ENCODE peak calls at places on chromosomes 6 and 20, in ten cellular contexts. One of them, this sample, is unnamed.
A peak's percentile ranks its signal among the peaks of the same experiment; 100 is the strongest.

GRCh38 chr6:113971786-113972185 is 838 bp upstream of the HDAC2 start:
- DNase-seq in breast epithelium: no peak
- DNase-seq in stomach: no peak
- DNase-seq in heart left ventricle: no peak
- DNase-seq in mammary epithelial cell: peak; percentile 8
- DNase-seq in HCT116: no peak
- DNase-seq in spleen: no peak
- DNase-seq in SK-N-SH: no peak
- DNase-seq in Peyer's patch: no peak
- DNase-seq in ovary: no peak
- DNase-seq in this sample: no peak

GRCh38 chr20:50704971-50705370 is 13.6 kb upstream of the RIPOR3 start:
- DNase-seq in breast epithelium: no peak
- DNase-seq in heart left ventricle: no peak
- DNase-seq in SK-N-SH: no peak
- DNase-seq in stomach: no peak
- DNase-seq in Peyer's patch: no peak
- DNase-seq in HCT116: no peak
- DNase-seq in ovary: no peak
- DNase-seq in mammary epithelial cell: no peak
- DNase-seq in spleen: no peak
- DNase-seq in this sample: no peak

GRCh38 chr20:2139736-2140135 is 38.1 kb downstream of the STK35 start:
- DNase-seq in mammary epithelial cell: no peak
- DNase-seq in SK-N-SH: no peak
- DNase-seq in breast epithelium: no peak
- DNase-seq in HCT116: no peak
- DNase-seq in stomach: no peak
- DNase-seq in Peyer's patch: no peak
- DNase-seq in spleen: no peak
- DNase-seq in heart left ventricle: no peak
- DNase-seq in ovary: no peak
- DNase-seq in this sample: peak; percentile 65

GRCh38 chr20:62049342-62050165 is 16.1 kb downstream of the TAF4 start:
- DNase-seq in Peyer's patch: no peak
- DNase-seq in mammary epithelial cell: no peak
- DNase-seq in stomach: no peak
- DNase-seq in ovary: peak; percentile 19
- DNase-seq in SK-N-SH: no peak
- DNase-seq in spleen: peak; percentile 52
- DNase-seq in HCT116: no peak
- DNase-seq in breast epithelium: peak; percentile 34
- DNase-seq in heart left ventricle: no peak
- DNase-seq in this sample: no peak

GRCh38 chr6:89161326-89162046 is 15.6 kb downstream of the PM20D2 start:
- DNase-seq in spleen: no peak
- DNase-seq in HCT116: no peak
- DNase-seq in Peyer's patch: no peak
- DNase-seq in mammary epithelial cell: no peak
- DNase-seq in ovary: no peak
- DNase-seq in breast epithelium: no peak
- DNase-seq in stomach: no peak
- DNase-seq in SK-N-SH: no peak
- DNase-seq in heart left ventricle: no peak
- DNase-seq in this sample: peak; percentile 21

GRCh38 chr6:397604-398003 is 6.1 kb downstream of the IRF4 start:
- DNase-seq in mammary epithelial cell: no peak
- DNase-seq in spleen: no peak
- DNase-seq in HCT116: no peak
- DNase-seq in breast epithelium: no peak
- DNase-seq in Peyer's patch: no peak
- DNase-seq in heart left ventricle: no peak
- DNase-seq in SK-N-SH: no peak
- DNase-seq in stomach: no peak
- DNase-seq in ovary: no peak
- DNase-seq in this sample: no peak

GRCh38 chr6:34104628-34105027 is 41.3 kb downstream of the GRM4 start:
- DNase-seq in stomach: no peak
- DNase-seq in mammary epithelial cell: no peak
- DNase-seq in heart left ventricle: no peak
- DNase-seq in ovary: no peak
- DNase-seq in Peyer's patch: no peak
- DNase-seq in HCT116: no peak
- DNase-seq in SK-N-SH: no peak
- DNase-seq in spleen: no peak
- DNase-seq in breast epithelium: no peak
- DNase-seq in this sample: no peak

GRCh38 chr6:72042088-72042487 is 155.7 kb downstream of the RIMS1 start:
- DNase-seq in ovary: no peak
- DNase-seq in stomach: no peak
- DNase-seq in spleen: no peak
- DNase-seq in HCT116: no peak
- DNase-seq in mammary epithelial cell: no peak
- DNase-seq in breast epithelium: no peak
- DNase-seq in Peyer's patch: no peak
- DNase-seq in heart left ventricle: no peak
- DNase-seq in SK-N-SH: no peak
- DNase-seq in this sample: peak; percentile 15

GRCh38 chr6:118197539-118197938 is 290.5 kb downstream of the SLC35F1 start:
- DNase-seq in mammary epithelial cell: no peak
- DNase-seq in heart left ventricle: no peak
- DNase-seq in spleen: no peak
- DNase-seq in HCT116: no peak
- DNase-seq in SK-N-SH: no peak
- DNase-seq in ovary: no peak
- DNase-seq in breast epithelium: no peak
- DNase-seq in stomach: no peak
- DNase-seq in Peyer's patch: no peak
- DNase-seq in this sample: no peak

GRCh38 chr6:92376711-92377110 is 1042.6 kb downstream of the EPHA7 start:
- DNase-seq in stomach: no peak
- DNase-seq in HCT116: no peak
- DNase-seq in ovary: no peak
- DNase-seq in mammary epithelial cell: no peak
- DNase-seq in Peyer's patch: no peak
- DNase-seq in SK-N-SH: no peak
- DNase-seq in breast epithelium: no peak
- DNase-seq in heart left ventricle: no peak
- DNase-seq in spleen: no peak
- DNase-seq in this sample: no peak

GRCh38 chr6:88730602-88731001 is 232.8 kb downstream of the RNGTT start:
- DNase-seq in breast epithelium: no peak
- DNase-seq in SK-N-SH: no peak
- DNase-seq in HCT116: no peak
- DNase-seq in stomach: no peak
- DNase-seq in ovary: no peak
- DNase-seq in spleen: no peak
- DNase-seq in heart left ventricle: no peak
- DNase-seq in Peyer's patch: no peak
- DNase-seq in mammary epithelial cell: peak; percentile 64
- DNase-seq in this sample: no peak

GRCh38 chr6:3882865-3883264 is 33.7 kb downstream of the FAM50B start:
- DNase-seq in breast epithelium: no peak
- DNase-seq in stomach: no peak
- DNase-seq in heart left ventricle: no peak
- DNase-seq in ovary: no peak
- DNase-seq in Peyer's patch: no peak
- DNase-seq in HCT116: no peak
- DNase-seq in SK-N-SH: no peak
- DNase-seq in spleen: no peak
- DNase-seq in mammary epithelial cell: no peak
- DNase-seq in this sample: no peak

GRCh38 chr6:14682821-14683220 is 563.0 kb upstream of the JARID2 start:
- DNase-seq in HCT116: no peak
- DNase-seq in stomach: no peak
- DNase-seq in breast epithelium: no peak
- DNase-seq in spleen: no peak
- DNase-seq in mammary epithelial cell: peak; percentile 68
- DNase-seq in heart left ventricle: no peak
- DNase-seq in Peyer's patch: no peak
- DNase-seq in ovary: no peak
- DNase-seq in SK-N-SH: no peak
- DNase-seq in this sample: no peak

GRCh38 chr6:13427838-13428527 is 59.4 kb downstream of the GFOD1 start:
- DNase-seq in ovary: no peak
- DNase-seq in mammary epithelial cell: no peak
- DNase-seq in HCT116: no peak
- DNase-seq in stomach: peak; percentile 31
- DNase-seq in spleen: peak; percentile 91
- DNase-seq in breast epithelium: no peak
- DNase-seq in SK-N-SH: no peak
- DNase-seq in heart left ventricle: no peak
- DNase-seq in Peyer's patch: peak; percentile 85
- DNase-seq in this sample: no peak

GRCh38 chr6:38234934-38235678 is 404.6 kb downstream of the BTBD9 start:
- DNase-seq in spleen: no peak
- DNase-seq in mammary epithelial cell: no peak
- DNase-seq in Peyer's patch: no peak
- DNase-seq in breast epithelium: no peak
- DNase-seq in ovary: no peak
- DNase-seq in stomach: no peak
- DNase-seq in SK-N-SH: no peak
- DNase-seq in HCT116: no peak
- DNase-seq in heart left ventricle: no peak
- DNase-seq in this sample: peak; percentile 32

GRCh38 chr6:157203312-157203744 is 120.0 kb downstream of the TMEM242 start:
- DNase-seq in spleen: no peak
- DNase-seq in breast epithelium: no peak
- DNase-seq in heart left ventricle: no peak
- DNase-seq in mammary epithelial cell: no peak
- DNase-seq in HCT116: no peak
- DNase-seq in ovary: no peak
- DNase-seq in Peyer's patch: no peak
- DNase-seq in stomach: no peak
- DNase-seq in SK-N-SH: no peak
- DNase-seq in this sample: no peak

DNA sequence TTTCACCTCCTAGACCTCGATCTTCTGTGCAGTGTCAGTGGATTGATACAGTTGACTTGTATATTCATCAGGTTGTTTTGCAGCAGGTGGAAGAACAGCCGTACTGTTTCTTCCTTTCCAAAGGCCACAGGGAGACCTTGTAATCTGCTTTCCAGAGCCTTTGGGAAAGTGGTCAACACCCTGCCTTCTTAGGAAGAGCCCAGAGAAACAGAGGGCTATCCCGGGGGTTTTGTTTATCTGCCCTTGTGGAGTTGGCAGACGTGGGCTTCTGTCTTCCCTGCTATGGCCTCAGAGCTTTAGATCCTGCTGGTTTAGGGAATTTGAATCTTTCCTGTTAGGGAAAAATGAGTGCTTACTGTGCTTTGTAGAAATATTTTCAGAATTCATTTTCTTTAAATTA is 19.6 kb downstream of the STX16 start:
- DNase-seq in mammary epithelial cell: no peak
- DNase-seq in SK-N-SH: no peak
- DNase-seq in stomach: no peak
- DNase-seq in breast epithelium: no peak
- DNase-seq in ovary: no peak
- DNase-seq in spleen: no peak
- DNase-seq in Peyer's patch: no peak
- DNase-seq in HCT116: no peak
- DNase-seq in heart left ventricle: no peak
- DNase-seq in this sample: no peak
- H3K36me3 ChIP-seq in mammary epithelial cell: peaks cover 22% of the 10 kb centered on the region
- H3K36me3 ChIP-seq in SK-N-SH: peaks cover 76% of the 10 kb centered on the region
- H3K36me3 ChIP-seq in stomach: peaks cover 84% of the 10 kb centered on the region
- H3K36me3 ChIP-seq in breast epithelium: peaks cover 3% of the 10 kb centered on the region
- H3K36me3 ChIP-seq in ovary: no peaks in the 10 kb centered on the region
- H3K36me3 ChIP-seq in spleen: peaks cover 58% of the 10 kb centered on the region
- H3K36me3 ChIP-seq in Peyer's patch: peaks cover 74% of the 10 kb centered on the region
- H3K36me3 ChIP-seq in HCT116: peaks cover 58% of the 10 kb centered on the region
- H3K36me3 ChIP-seq in heart left ventricle: peaks cover 73% of the 10 kb centered on the region
- H3K36me3 ChIP-seq in this sample: peaks cover 72% of the 10 kb centered on the region

GRCh38 chr20:16760431-16761304 is 12.5 kb downstream of the OTOR start:
- DNase-seq in heart left ventricle: no peak
- DNase-seq in breast epithelium: peak; percentile 75
- DNase-seq in ovary: no peak
- DNase-seq in spleen: no peak
- DNase-seq in Peyer's patch: no peak
- DNase-seq in SK-N-SH: no peak
- DNase-seq in HCT116: no peak
- DNase-seq in stomach: peak; percentile 76
- DNase-seq in mammary epithelial cell: no peak
- DNase-seq in this sample: no peak
- H3K27ac ChIP-seq in heart left ventricle: no peak overlapping the region
- H3K27ac ChIP-seq in breast epithelium: peak overlapping the region; percentile 35
- H3K27ac ChIP-seq in ovary: no peak overlapping the region
- H3K27ac ChIP-seq in spleen: no peak overlapping the region
- H3K27ac ChIP-seq in Peyer's patch: no peak overlapping the region
- H3K27ac ChIP-seq in SK-N-SH: no peak overlapping the region
- H3K27ac ChIP-seq in HCT116: no peak overlapping the region
- H3K27ac ChIP-seq in stomach: no peak overlapping the region
- H3K27ac ChIP-seq in mammary epithelial cell: no peak overlapping the region
- H3K27ac ChIP-seq in this sample: no peak overlapping the region

DNA sequence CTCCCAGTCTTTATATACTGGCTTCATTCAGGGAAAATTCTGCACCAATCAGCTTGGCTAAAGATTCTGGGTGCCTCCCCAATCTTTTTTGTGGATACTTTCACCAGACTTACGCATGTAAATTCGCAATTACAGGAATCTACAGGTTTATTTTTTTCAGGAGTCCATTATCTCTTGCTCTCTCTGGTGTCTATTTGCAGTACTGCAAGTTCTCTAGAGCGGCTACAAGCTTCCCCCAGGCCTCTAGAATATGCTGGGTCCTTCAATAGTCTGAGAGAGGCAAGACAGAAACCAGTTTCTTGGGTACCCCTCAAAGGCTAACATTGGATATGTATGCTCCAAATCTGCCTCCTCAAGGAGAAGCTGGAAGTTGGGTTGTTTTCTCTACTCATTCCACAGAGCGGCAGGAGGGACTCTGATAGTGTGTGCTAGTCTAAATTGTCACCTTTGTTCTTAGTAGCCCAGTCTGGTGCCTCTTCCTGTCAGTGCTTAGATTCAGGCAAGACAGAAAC is 58.5 kb downstream of the SUN5 start:
- DNase-seq in heart left ventricle: no peak
- DNase-seq in SK-N-SH: peak; percentile 44
- DNase-seq in stomach: no peak
- DNase-seq in HCT116: peak; percentile 21
- DNase-seq in breast epithelium: no peak
- DNase-seq in Peyer's patch: no peak
- DNase-seq in mammary epithelial cell: peak; percentile 4
- DNase-seq in ovary: no peak
- DNase-seq in spleen: no peak
- DNase-seq in this sample: no peak
- TF ChIP-seq CTCF in heart left ventricle: peak; percentile 18
- TF ChIP-seq CTCF in SK-N-SH: peak; percentile 59
- TF ChIP-seq CTCF in stomach: peak; percentile 18
- TF ChIP-seq CTCF in HCT116: peak; percentile 66
- TF ChIP-seq CTCF in breast epithelium: no peak
- TF ChIP-seq CTCF in Peyer's patch: peak; percentile 41
- TF ChIP-seq CTCF in mammary epithelial cell: peak; percentile 43
- TF ChIP-seq CTCF in ovary: no peak
- TF ChIP-seq CTCF in spleen: peak; percentile 35
- TF ChIP-seq CTCF in this sample: peak; percentile 51

DNA sequence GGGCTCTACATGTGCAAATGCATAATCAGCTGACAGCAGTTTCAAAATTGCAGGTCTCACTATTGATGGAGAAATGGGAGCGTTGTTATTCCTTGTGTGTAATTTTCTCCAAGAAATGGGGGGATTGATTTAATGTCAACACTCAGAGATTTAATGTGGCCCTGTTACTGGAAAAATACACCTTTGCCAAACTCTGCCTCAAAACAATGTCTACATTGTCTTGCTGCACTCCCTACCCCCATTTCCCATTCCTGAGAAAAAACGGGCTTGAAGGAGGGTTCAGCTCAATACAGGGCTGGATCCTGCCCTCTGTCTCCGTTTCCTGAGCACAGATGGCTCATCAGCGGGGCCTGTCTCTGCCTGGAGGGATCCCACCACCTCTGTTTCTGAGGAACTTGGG is 18.4 kb downstream of the EDN3 start:
- DNase-seq in mammary epithelial cell: no peak
- DNase-seq in SK-N-SH: no peak
- DNase-seq in breast epithelium: no peak
- DNase-seq in spleen: no peak
- DNase-seq in Peyer's patch: no peak
- DNase-seq in ovary: no peak
- DNase-seq in stomach: no peak
- DNase-seq in HCT116: no peak
- DNase-seq in heart left ventricle: no peak
- DNase-seq in this sample: no peak
- H3K36me3 ChIP-seq in mammary epithelial cell: no peaks in the 10 kb centered on the region
- H3K36me3 ChIP-seq in SK-N-SH: no peaks in the 10 kb centered on the region
- H3K36me3 ChIP-seq in breast epithelium: no peaks in the 10 kb centered on the region
- H3K36me3 ChIP-seq in spleen: no peaks in the 10 kb centered on the region
- H3K36me3 ChIP-seq in Peyer's patch: peaks cover 8% of the 10 kb centered on the region
- H3K36me3 ChIP-seq in ovary: no peaks in the 10 kb centered on the region
- H3K36me3 ChIP-seq in stomach: no peaks in the 10 kb centered on the region
- H3K36me3 ChIP-seq in HCT116: no peaks in the 10 kb centered on the region
- H3K36me3 ChIP-seq in heart left ventricle: no peaks in the 10 kb centered on the region
- H3K36me3 ChIP-seq in this sample: no peaks in the 10 kb centered on the region